ENCODE peak calls at places on chromosomes 5 and 9, in six cellular contexts. E, T, M, Q, K and U are unnamed samples.

GRCh38 chr5:127648997-127649550 is at the start of gene CTXN3:
- DNase-seq in Q (no peak), T (no peak), M (peak), E (peak), K (no peak), U (peak)

GRCh38 chr9:132973713-132974112 is 4.8 kb upstream of the GFI1B start:
- DNase-seq in T (no peak), M (no peak), E (no peak), Q (no peak), K (no peak), U (no peak)

GRCh38 chr9:35598863-35599590 is 6.0 kb upstream of the TESK1 start:
- DNase-seq in M (no peak), Q (peak), E (no peak), K (no peak), T (no peak), U (no peak)

GRCh38 chr5:82640901-82641300 is 362.7 kb upstream of the RPS23 start:
- DNase-seq in Q (no peak), E (no peak), K (no peak), M (no peak), T (no peak), U (no peak)

GRCh38 chr9:127546125-127546832 is 65.8 kb upstream of the STXBP1 start:
- DNase-seq in K (no peak), M (no peak), T (no peak), Q (no peak), E (no peak), U (no peak)

GRCh38 chr9:85523202-85523601 is 218.6 kb downstream of the AGTPBP1 start:
- DNase-seq in T (no peak), M (peak), Q (no peak), E (no peak), K (no peak), U (no peak)

GRCh38 chr9:98101868-98102273 is 17.2 kb downstream of the TRIM14 start:
- DNase-seq in K (peak), M (no peak), E (no peak), T (no peak), Q (no peak), U (peak)

GRCh38 chr9:115030006-115030405 is 88.0 kb downstream of the TNC start:
- DNase-seq in E (no peak), T (no peak), K (no peak), Q (no peak), M (no peak), U (no peak)

GRCh38 chr5:145943674-145944121 is 7.3 kb downstream of the SH3RF2 start:
- DNase-seq in E (peak), K (no peak), Q (no peak), T (no peak), M (no peak), U (peak)